ENCODE peak calls at places on chromosome X, in six cellular contexts. F is epithelial cell of esophagus, I is HFF-Myc, X is HL-60, L is astrocyte of the cerebellum, B is A549. K is an unnamed sample.

GRCh38 chrX:63652086-63652775 is 132.8 kb downstream of the ARHGEF9 start:
- DNase-seq in F (no peak), I (peak), X (no peak), L (no peak), B (no peak), K (no peak)

GRCh38 chrX:46333550-46333949 is 211.7 kb downstream of the ZNF674 start:
- DNase-seq in F (peak), I (no peak), X (no peak), L (no peak), B (peak), K (no peak)

GRCh38 chrX:43753637-43754036 is 97.5 kb downstream of the MAOA start:
- DNase-seq in F (no peak), I (no peak), X (no peak), L (no peak), B (no peak), K (no peak)

GRCh38 chrX:39157796-39158195 is 356.5 kb downstream of the MID1IP1 start:
- DNase-seq in F (no peak), I (no peak), X (no peak), L (peak), B (no peak), K (no peak)

GRCh38 chrX:130654409-130654970 is 248.5 kb downstream of the ENOX2 start:
- DNase-seq in F (no peak), I (no peak), X (no peak), L (no peak), B (no peak), K (no peak)

GRCh38 chrX:769796-770195 is 139.2 kb downstream of the SHOX start:
- DNase-seq in F (no peak), I (no peak), X (no peak), L (no peak), B (no peak), K (no peak)

GRCh38 chrX:10189317-10190268 is 32.8 kb downstream of the CLCN4 start:
- DNase-seq in F (peak), I (no peak), X (peak), L (peak), B (peak), K (no peak)

GRCh38 chrX:17435476-17435875 is 60.5 kb downstream of the NHS start:
- DNase-seq in F (no peak), I (no peak), X (no peak), L (no peak), B (no peak), K (no peak)

GRCh38 chrX:8960809-8961413 is 73.0 kb downstream of the FAM9B start:
- DNase-seq in F (no peak), I (peak), X (peak), L (peak), B (no peak), K (no peak)

DNA sequence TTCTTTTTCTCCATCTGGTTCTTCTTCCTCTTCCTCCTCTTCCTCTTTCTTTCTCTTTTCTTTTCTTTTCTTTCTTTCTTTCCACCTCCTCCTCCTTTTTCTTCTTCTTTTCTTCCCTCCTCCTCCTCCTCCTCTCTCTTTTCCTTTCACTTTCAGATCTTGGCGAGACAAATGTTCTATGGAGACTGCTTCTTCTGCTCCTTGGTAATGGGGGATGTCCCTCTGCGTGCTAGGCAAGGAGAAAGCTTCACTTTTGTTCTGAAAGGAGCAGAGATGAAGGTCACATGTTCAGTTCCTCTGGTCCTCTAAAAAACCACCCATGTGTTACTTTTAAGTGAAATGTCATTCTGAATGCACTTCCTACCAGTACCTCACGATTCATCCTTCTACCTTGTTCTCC is 33.2 kb downstream of the NBDY start:
- DNase-seq in F (no peak), I (no peak), X (no peak), L (no peak), B (no peak), K (no peak)
- H3K4me3 ChIP-seq in F (no peak), I (no peak), X (no peak), L (no peak), B (no peak), K (no peak)

GRCh38 chrX:85309717-85310116 is 65.9 kb downstream of the ZNF711 start:
- DNase-seq in F (no peak), I (no peak), X (no peak), L (no peak), B (peak), K (no peak)
- TF ChIP-seq CTCF in F (no peak), I (peak), X (no peak), L (no peak), B (no peak), K (peak)

DNA sequence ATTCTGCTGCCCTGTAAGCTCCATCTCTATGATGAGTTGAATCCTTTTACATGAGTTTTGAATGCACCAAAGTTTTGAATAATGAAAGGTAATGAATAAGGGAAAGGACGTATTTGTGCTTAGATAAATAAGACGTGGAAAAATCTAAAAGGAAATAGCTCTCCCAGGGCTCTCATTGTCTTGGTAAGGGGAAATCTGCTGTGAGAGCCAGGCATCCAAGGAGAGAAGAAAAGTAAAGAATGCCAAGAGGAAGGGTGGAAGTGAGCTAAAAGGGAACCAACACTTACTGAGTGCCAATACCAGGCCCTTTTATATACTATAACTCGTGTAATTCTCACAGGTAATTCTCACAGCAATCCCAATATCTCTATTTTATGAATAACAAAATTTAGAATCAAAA is 62.6 kb upstream of the KLHL13 start:
- DNase-seq in F (no peak), I (no peak), X (no peak), L (no peak), B (no peak), K (no peak)
- H3K4me3 ChIP-seq in F (no peak), I (no peak), X (no peak), L (no peak), B (no peak), K (no peak)

GRCh38 chrX:119015407-119016242 is 41.2 kb downstream of the LONRF3 start:
- DNase-seq in F (peak), I (peak), X (peak), L (peak), B (peak), K (peak)
- TF ChIP-seq CTCF in F (no peak), I (no peak), X (no peak), L (no peak), B (no peak), K (no peak)

GRCh38 chrX:119760026-119760902 is 1.9 kb downstream of the SOWAHD start:
- DNase-seq in F (no peak), I (no peak), X (peak), L (no peak), B (no peak), K (no peak)
- H3K4me3 ChIP-seq in F (no peak), I (no peak), X (peak), L (no peak), B (no peak), K (peak)